ENCODE peak calls at places on chromosomes 12 and 14, in nine cellular contexts. C is A549; P is GM20000; M is stimulated activated CD4-positive, alpha-beta T cell treated with anti-CD3 and anti-CD28 coated beads, Interleukin-4, amount 100 ng/mL, for 48 hours; Q is PC-3; R is A172; I is Right ventricle myocardium inferior; N is right cardiac atrium; O is mucosa of gallbladder. D is an unnamed sample.

GRCh38 chr14:67641480-67641879 is 21.8 kb downstream of the ARG2 start:
- DNase-seq in C (no peak), P (no peak), M (no peak), Q (no peak), R (no peak), I (no peak), N (no peak), O (no peak), D (no peak)

GRCh38 chr12:54239568-54239967 is 40.4 kb downstream of the CBX5 start:
- DNase-seq in C (no peak), P (no peak), M (no peak), Q (no peak), R (no peak), I (no peak), N (no peak), O (no peak), D (no peak)

GRCh38 chr12:43208627-43209026 is 343.4 kb downstream of the ADAMTS20 start:
- DNase-seq in C (no peak), P (no peak), M (no peak), Q (no peak), R (no peak), I (no peak), N (no peak), O (no peak), D (no peak)

GRCh38 chr12:6807170-6807569 is 14.5 kb upstream of the GPR162 start:
- DNase-seq in C (no peak), P (no peak), M (no peak), Q (peak), R (no peak), I (no peak), N (no peak), O (no peak), D (no peak)

GRCh38 chr14:74978416-74978947 is 23.1 kb upstream of the PGF start:
- DNase-seq in C (no peak), P (no peak), M (no peak), Q (peak), R (no peak), I (no peak), N (no peak), O (no peak), D (no peak)

GRCh38 chr12:54616933-54617535 is 17.7 kb downstream of the LACRT start:
- DNase-seq in C (no peak), P (no peak), M (no peak), Q (no peak), R (no peak), I (no peak), N (no peak), O (no peak), D (no peak)

GRCh38 chr12:111298583-111299436 is 70.1 kb downstream of the PHETA1 start:
- DNase-seq in C (peak), P (peak), M (peak), Q (peak), R (peak), I (no peak), N (peak), O (peak), D (no peak)

GRCh38 chr12:12902036-12902435 is 10.7 kb downstream of the GPRC5A start:
- DNase-seq in C (no peak), P (no peak), M (no peak), Q (peak), R (no peak), I (no peak), N (no peak), O (no peak), D (no peak)

GRCh38 chr14:67411375-67411774 is 590 bp downstream of the PLEK2 start:
- DNase-seq in C (no peak), P (no peak), M (no peak), Q (peak), R (no peak), I (no peak), N (no peak), O (no peak), D (no peak)

GRCh38 chr14:105978618-105979295 is 452.4 kb downstream of the TMEM121 start:
- DNase-seq in C (no peak), P (no peak), M (no peak), Q (no peak), R (no peak), I (no peak), N (no peak), O (no peak), D (no peak)

GRCh38 chr12:2683283-2684025 is 111.3 kb upstream of the FKBP4 start:
- DNase-seq in C (no peak), P (no peak), M (no peak), Q (no peak), R (no peak), I (no peak), N (no peak), O (no peak), D (no peak)

GRCh38 chr14:59788176-59788575 is 82.4 kb downstream of the RTN1 start:
- DNase-seq in C (no peak), P (no peak), M (no peak), Q (no peak), R (no peak), I (no peak), N (no peak), O (peak), D (no peak)

GRCh38 chr12:5262450-5262849 is 169.5 kb upstream of the NTF3 start:
- DNase-seq in C (no peak), P (no peak), M (no peak), Q (no peak), R (peak), I (no peak), N (no peak), O (no peak), D (no peak)

GRCh38 chr14:77918448-77918847 is 118.5 kb downstream of the ADCK1 start:
- DNase-seq in C (no peak), P (no peak), M (no peak), Q (no peak), R (no peak), I (no peak), N (no peak), O (no peak), D (no peak)

GRCh38 chr12:119668315-119668651 is 350 bp downstream of the PRKAB1 start:
- DNase-seq in C (no peak), P (no peak), M (no peak), Q (peak), R (no peak), I (no peak), N (no peak), O (no peak), D (no peak)

GRCh38 chr12:53932915-53933314 is 5.7 kb upstream of the HOXC13 start:
- DNase-seq in C (no peak), P (no peak), M (no peak), Q (no peak), R (no peak), I (no peak), N (no peak), O (no peak), D (no peak)

GRCh38 chr12:95608252-95609033 is 57.2 kb upstream of the USP44 start:
- DNase-seq in C (peak), P (no peak), M (no peak), Q (peak), R (peak), I (peak), N (peak), O (no peak), D (no peak)